ENCODE peak calls at places on chromosomes 13 and 19, in four cellular contexts. U is GM12864, N is A549, G is heart right ventricle. O is an unnamed sample.

GRCh38 chr13:75870397-75870801 is 234.3 kb downstream of the LMO7 start:
- DNase-seq in G (no peak), U (no peak), N (peak), O (no peak)

GRCh38 chr13:22091222-22091970 is 420.5 kb downstream of the FGF9 start:
- DNase-seq in G (no peak), N (no peak), U (no peak), O (no peak)

GRCh38 chr13:94233401-94233800 is 246.1 kb downstream of the DCT start:
- DNase-seq in G (no peak), N (peak), U (no peak), O (no peak)

GRCh38 chr13:78177306-78177705 is 258.7 kb upstream of the EDNRB start:
- DNase-seq in U (no peak), N (no peak), G (no peak), O (no peak)

GRCh38 chr13:113542751-113543424 is 41.7 kb upstream of the TFDP1 start:
- DNase-seq in G (no peak), N (no peak), U (no peak), O (peak)

GRCh38 chr13:42337808-42338600 is 66.1 kb downstream of the AKAP11 start:
- DNase-seq in G (no peak), U (no peak), N (no peak), O (no peak)

GRCh38 chr19:44848805-44849457 is 2.8 kb downstream of the NECTIN2 start:
- DNase-seq in U (no peak), G (peak), N (no peak), O (no peak)

GRCh38 chr19:7507884-7508283 is 8.0 kb upstream of the ZNF358 start:
- DNase-seq in U (no peak), G (peak), N (peak), O (no peak)

GRCh38 chr19:31913103-31913710 is 432.2 kb upstream of the ZNF507 start:
- DNase-seq in N (no peak), G (no peak), U (no peak), O (no peak)

GRCh38 chr19:52369463-52370340 is at the start of gene ZNF880:
- DNase-seq in N (peak), G (peak), U (peak), O (no peak)

GRCh38 chr13:45003417-45003816 is 14.1 kb downstream of the GPALPP1 start:
- DNase-seq in G (no peak), N (no peak), U (no peak), O (no peak)

GRCh38 chr19:47794526-47794925 is 9.8 kb downstream of the TPRX1 start:
- DNase-seq in G (no peak), U (no peak), N (peak), O (no peak)
- TF ChIP-seq CTCF in G (no peak), U (no peak), N (peak), O (peak)

DNA sequence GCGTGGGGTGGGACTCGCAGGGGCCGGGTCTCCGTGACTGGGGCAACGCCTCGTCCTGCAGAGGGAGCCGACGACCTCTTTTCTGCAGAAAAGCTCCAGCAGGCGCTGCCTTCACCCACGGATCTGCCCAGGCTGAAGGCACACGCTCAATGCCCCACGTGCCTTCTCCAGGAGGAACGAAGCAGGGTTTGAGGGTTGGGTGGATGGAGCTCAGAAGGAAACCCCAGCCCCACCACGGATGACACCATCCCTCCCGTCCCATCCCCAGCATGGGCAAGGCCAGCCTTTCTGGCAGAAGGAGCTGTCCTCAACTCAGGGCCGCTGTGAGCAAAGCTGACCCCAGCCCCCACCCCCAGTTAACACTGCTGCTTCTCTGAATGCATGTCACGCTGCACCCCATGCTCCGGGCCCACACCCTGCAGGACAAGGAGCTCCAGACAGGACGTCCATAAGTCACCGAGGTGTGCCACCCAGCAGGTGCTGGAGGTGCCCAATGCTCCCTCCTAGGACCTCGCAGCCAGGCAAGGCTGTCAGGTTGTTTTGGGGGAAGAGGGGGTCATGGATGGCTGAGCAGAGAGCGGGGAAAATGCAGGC is 7.4 kb downstream of the C19orf25 start:
- DNase-seq in G (peak), U (no peak), N (no peak), O (no peak)
- TF ChIP-seq CTCF in G (no peak), U (no peak), N (no peak), O (peak)

GRCh38 chr13:26658972-26659371 is 101.5 kb downstream of the WASF3 start:
- DNase-seq in G (no peak), U (no peak), N (no peak), O (no peak)

GRCh38 chr13:26653842-26654241 is 96.4 kb downstream of the WASF3 start:
- DNase-seq in U (no peak), G (no peak), N (no peak), O (no peak)

GRCh38 chr13:26660185-26660584 is 100.4 kb downstream of the GPR12 start:
- DNase-seq in G (no peak), N (no peak), U (no peak), O (no peak)

GRCh38 chr13:26658491-26658890 is 101.0 kb downstream of the WASF3 start:
- DNase-seq in U (no peak), N (no peak), G (no peak), O (no peak)

DNA sequence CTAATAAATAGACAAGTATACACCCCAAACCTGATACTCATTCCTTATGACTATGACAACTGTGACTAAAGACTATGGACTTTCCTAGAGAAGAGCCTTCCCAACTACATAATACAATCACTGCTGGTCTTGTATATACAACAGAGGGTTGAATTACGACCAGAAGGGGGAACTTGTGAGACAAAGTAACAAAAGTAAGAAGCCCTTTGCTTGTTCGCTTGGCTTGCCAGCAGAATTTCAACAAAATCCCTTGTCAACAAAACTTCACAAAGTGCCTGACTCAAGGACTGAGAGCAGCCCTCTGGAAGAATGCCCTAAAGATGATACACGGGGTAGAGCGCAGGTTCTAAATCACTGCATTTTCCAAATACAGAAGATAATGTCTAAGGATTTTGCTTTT is 99.4 kb downstream of the WASF3 start:
- DNase-seq in G (no peak), N (no peak), U (peak), O (no peak)
- TF ChIP-seq CTCF in G (no peak), N (no peak), U (no peak), O (peak)

GRCh38 chr19:10568826-10569651 is at the start of gene CDKN2D:
- DNase-seq in G (peak), U (peak), N (peak), O (peak)
- TF ChIP-seq CTCF in G (peak), U (no peak), N (no peak), O (peak)

O was measured in chondrocyte.